ENCODE peak calls at places on chromosomes 16 and 17, in four cellular contexts. One of them, this sample, is unnamed.

GRCh38 chr17:52212851-52213250 is 54.3 kb upstream of the CA10 start:
- DNase-seq in cardiac muscle cell: no peak
- DNase-seq in left ventricle myocardium inferior: no peak
- DNase-seq in lung: no peak
- DNase-seq in this sample: no peak

GRCh38 chr17:30477758-30478115 is 529 bp downstream of the GOSR1 start:
- DNase-seq in left ventricle myocardium inferior: no peak
- DNase-seq in lung: no peak
- DNase-seq in cardiac muscle cell: peak
- DNase-seq in this sample: no peak

GRCh38 chr17:61383689-61384201 is 15.9 kb upstream of the TBX2 start:
- DNase-seq in left ventricle myocardium inferior: no peak
- DNase-seq in lung: no peak
- DNase-seq in cardiac muscle cell: no peak
- DNase-seq in this sample: no peak

GRCh38 chr17:63082952-63083351 is 116.9 kb downstream of the TANC2 start:
- DNase-seq in cardiac muscle cell: no peak
- DNase-seq in left ventricle myocardium inferior: no peak
- DNase-seq in lung: no peak
- DNase-seq in this sample: no peak

GRCh38 chr17:8695916-8696415 is 48.7 kb downstream of the CCDC42 start:
- DNase-seq in left ventricle myocardium inferior: no peak
- DNase-seq in cardiac muscle cell: peak
- DNase-seq in lung: no peak
- DNase-seq in this sample: no peak

GRCh38 chr16:66842765-66843164 is 1.4 kb upstream of the CA7 start:
- DNase-seq in lung: no peak
- DNase-seq in cardiac muscle cell: no peak
- DNase-seq in left ventricle myocardium inferior: no peak
- DNase-seq in this sample: no peak

GRCh38 chr17:31558748-31559646 is 167.5 kb downstream of the RAB11FIP4 start:
- DNase-seq in cardiac muscle cell: peak
- DNase-seq in lung: peak
- DNase-seq in left ventricle myocardium inferior: peak
- DNase-seq in this sample: peak

GRCh38 chr16:10969615-10970014 is 25.3 kb downstream of the CLEC16A start:
- DNase-seq in lung: no peak
- DNase-seq in left ventricle myocardium inferior: no peak
- DNase-seq in cardiac muscle cell: no peak
- DNase-seq in this sample: no peak

GRCh38 chr16:69260019-69260418 is 51.1 kb upstream of the VPS4A start:
- DNase-seq in lung: no peak
- DNase-seq in cardiac muscle cell: no peak
- DNase-seq in left ventricle myocardium inferior: no peak
- DNase-seq in this sample: no peak

GRCh38 chr16:28623172-28623711 is 13.4 kb upstream of the SULT1A1 start:
- DNase-seq in left ventricle myocardium inferior: peak
- DNase-seq in cardiac muscle cell: peak
- DNase-seq in lung: peak
- DNase-seq in this sample: peak

GRCh38 chr17:37368577-37368976 is 7.2 kb upstream of the C17orf78 start:
- DNase-seq in left ventricle myocardium inferior: no peak
- DNase-seq in cardiac muscle cell: peak
- DNase-seq in lung: no peak
- DNase-seq in this sample: no peak

GRCh38 chr17:52024296-52024870 is 134.1 kb downstream of the CA10 start:
- DNase-seq in left ventricle myocardium inferior: no peak
- DNase-seq in lung: no peak
- DNase-seq in cardiac muscle cell: peak
- DNase-seq in this sample: no peak

GRCh38 chr16:66682271-66682670 is 14.3 kb downstream of the CMTM4 start:
- DNase-seq in left ventricle myocardium inferior: no peak
- DNase-seq in cardiac muscle cell: peak
- DNase-seq in lung: no peak
- DNase-seq in this sample: no peak

GRCh38 chr16:57828272-57829161 is 26.2 kb upstream of the KIFC3 start:
- DNase-seq in left ventricle myocardium inferior: no peak
- DNase-seq in lung: no peak
- DNase-seq in cardiac muscle cell: no peak
- DNase-seq in this sample: no peak

GRCh38 chr16:89700649-89701424 is 668 bp downstream of the SPATA2L start:
- DNase-seq in lung: no peak
- DNase-seq in left ventricle myocardium inferior: no peak
- DNase-seq in cardiac muscle cell: peak
- DNase-seq in this sample: peak

GRCh38 chr17:10275418-10275817 is 77.0 kb upstream of the GAS7 start:
- DNase-seq in left ventricle myocardium inferior: no peak
- DNase-seq in lung: no peak
- DNase-seq in cardiac muscle cell: no peak
- DNase-seq in this sample: no peak

GRCh38 chr17:43360376-43360738 is 38.4 kb upstream of the ARL4D start:
- DNase-seq in cardiac muscle cell: peak
- DNase-seq in lung: no peak
- DNase-seq in left ventricle myocardium inferior: no peak
- DNase-seq in this sample: peak

GRCh38 chr17:57750109-57750845 is 5.2 kb upstream of the CCDC182 start:
- DNase-seq in lung: no peak
- DNase-seq in left ventricle myocardium inferior: no peak
- DNase-seq in cardiac muscle cell: no peak
- DNase-seq in this sample: peak

GRCh38 chr16:28191364-28191985 is 20.3 kb downstream of the XPO6 start:
- DNase-seq in cardiac muscle cell: no peak
- DNase-seq in lung: no peak
- DNase-seq in left ventricle myocardium inferior: no peak
- DNase-seq in this sample: no peak

GRCh38 chr16:19086322-19087199 is 19.1 kb downstream of the COQ7 start:
- DNase-seq in left ventricle myocardium inferior: peak
- DNase-seq in cardiac muscle cell: peak
- DNase-seq in lung: peak
- DNase-seq in this sample: peak

GRCh38 chr17:39213852-39214251 is 11.9 kb downstream of the STAC2 start:
- DNase-seq in cardiac muscle cell: no peak
- DNase-seq in lung: peak
- DNase-seq in left ventricle myocardium inferior: no peak
- DNase-seq in this sample: no peak

GRCh38 chr16:12674096-12674495 is 129.6 kb downstream of the CPPED1 start:
- DNase-seq in lung: no peak
- DNase-seq in cardiac muscle cell: no peak
- DNase-seq in left ventricle myocardium inferior: no peak
- DNase-seq in this sample: no peak

DNA sequence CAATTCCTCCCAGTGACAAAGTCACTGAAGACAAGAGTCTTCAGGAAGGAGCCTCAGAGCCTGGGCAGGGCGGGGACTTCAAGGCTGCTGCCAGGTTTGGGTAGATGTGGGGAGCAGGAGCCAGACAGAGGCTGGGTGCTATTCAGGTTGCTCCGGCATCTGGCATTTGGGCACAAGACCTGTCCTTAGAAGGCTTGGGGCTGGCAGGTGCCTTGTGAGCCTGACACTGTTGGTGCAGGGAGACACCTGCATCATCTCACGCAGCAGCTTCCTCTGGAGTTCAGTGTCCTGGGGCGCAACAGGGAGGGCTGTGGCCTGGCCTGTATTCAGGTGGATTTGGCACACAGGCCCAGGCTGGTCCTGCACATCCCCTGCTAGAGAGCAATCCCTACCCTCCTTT is 65.0 kb downstream of the MPRIP start:
- DNase-seq in cardiac muscle cell: no peak
- DNase-seq in lung: no peak
- DNase-seq in left ventricle myocardium inferior: peak
- DNase-seq in this sample: no peak
- H3K27ac ChIP-seq in cardiac muscle cell: peak
- H3K27ac ChIP-seq in lung: no peak
- H3K27ac ChIP-seq in left ventricle myocardium inferior: peak
- H3K27ac ChIP-seq in this sample: peak

GRCh38 chr16:81095653-81095952 is 592 bp downstream of the GCSH start:
- DNase-seq in lung: no peak
- DNase-seq in cardiac muscle cell: no peak
- DNase-seq in left ventricle myocardium inferior: no peak
- DNase-seq in this sample: no peak
- H3K27ac ChIP-seq in lung: peak
- H3K27ac ChIP-seq in cardiac muscle cell: peak
- H3K27ac ChIP-seq in left ventricle myocardium inferior: peak
- H3K27ac ChIP-seq in this sample: peak

GRCh38 chr17:77619326-77619725 is 339.2 kb upstream of the TNRC6C start:
- DNase-seq in left ventricle myocardium inferior: no peak
- DNase-seq in cardiac muscle cell: no peak
- DNase-seq in lung: no peak
- DNase-seq in this sample: no peak
- H3K27ac ChIP-seq in left ventricle myocardium inferior: no peak
- H3K27ac ChIP-seq in cardiac muscle cell: no peak
- H3K27ac ChIP-seq in lung: no peak
- H3K27ac ChIP-seq in this sample: no peak

GRCh38 chr16:17416461-17417221 is 54.1 kb downstream of the XYLT1 start:
- DNase-seq in cardiac muscle cell: peak
- DNase-seq in lung: peak
- DNase-seq in left ventricle myocardium inferior: peak
- DNase-seq in this sample: no peak
- H3K27ac ChIP-seq in cardiac muscle cell: peak
- H3K27ac ChIP-seq in lung: no peak
- H3K27ac ChIP-seq in left ventricle myocardium inferior: no peak
- H3K27ac ChIP-seq in this sample: peak

GRCh38 chr16:24950275-24950674 is 64.9 kb downstream of the ARHGAP17 start:
- DNase-seq in lung: no peak
- DNase-seq in left ventricle myocardium inferior: no peak
- DNase-seq in cardiac muscle cell: peak
- DNase-seq in this sample: no peak
- H3K27ac ChIP-seq in lung: no peak
- H3K27ac ChIP-seq in left ventricle myocardium inferior: no peak
- H3K27ac ChIP-seq in cardiac muscle cell: no peak
- H3K27ac ChIP-seq in this sample: no peak

GRCh38 chr17:81231121-81231645 is 7.7 kb downstream of the TEPSIN start:
- DNase-seq in left ventricle myocardium inferior: no peak
- DNase-seq in lung: no peak
- DNase-seq in cardiac muscle cell: no peak
- DNase-seq in this sample: no peak
- H3K27ac ChIP-seq in left ventricle myocardium inferior: no peak
- H3K27ac ChIP-seq in lung: no peak
- H3K27ac ChIP-seq in cardiac muscle cell: no peak
- H3K27ac ChIP-seq in this sample: no peak

This sample was measured in pancreas.